ENCODE peak calls at places on chromosome 11, in nine cellular contexts. One of them, this sample, is unnamed.

GRCh38 chr11:116093065-116093464 is 588.9 kb upstream of the CADM1 start:
- DNase-seq in SHP77 treated with DMSO at 0.1 percent for 48 hours: no peak
- DNase-seq in activated CD4-positive, alpha-beta T cell treated with anti-CD3 and anti-CD28 coated beads, Interleukin-2, amount 50 U/mL, for 24 hours: no peak
- DNase-seq in stimulated activated CD4-positive, alpha-beta T cell treated with anti-CD3 and anti-CD28 coated beads, TNF-alpha, amount 100 ng/mL, for 1 hour: no peak
- DNase-seq in A549: no peak
- DNase-seq in naive B cell: no peak
- DNase-seq in germinal center: no peak
- DNase-seq in small intestine: no peak
- DNase-seq in hippocampal formation: no peak
- DNase-seq in this sample: no peak

GRCh38 chr11:34345991-34346480 is 11.8 kb downstream of the ABTB2 start:
- DNase-seq in activated CD4-positive, alpha-beta T cell treated with anti-CD3 and anti-CD28 coated beads, Interleukin-2, amount 50 U/mL, for 24 hours: no peak
- DNase-seq in A549: no peak
- DNase-seq in small intestine: no peak
- DNase-seq in SHP77 treated with DMSO at 0.1 percent for 48 hours: peak
- DNase-seq in naive B cell: no peak
- DNase-seq in stimulated activated CD4-positive, alpha-beta T cell treated with anti-CD3 and anti-CD28 coated beads, TNF-alpha, amount 100 ng/mL, for 1 hour: no peak
- DNase-seq in hippocampal formation: no peak
- DNase-seq in germinal center: no peak
- DNase-seq in this sample: no peak

GRCh38 chr11:25214535-25215176 is 717.8 kb downstream of the LUZP2 start:
- DNase-seq in A549: no peak
- DNase-seq in stimulated activated CD4-positive, alpha-beta T cell treated with anti-CD3 and anti-CD28 coated beads, TNF-alpha, amount 100 ng/mL, for 1 hour: no peak
- DNase-seq in hippocampal formation: no peak
- DNase-seq in SHP77 treated with DMSO at 0.1 percent for 48 hours: no peak
- DNase-seq in naive B cell: no peak
- DNase-seq in activated CD4-positive, alpha-beta T cell treated with anti-CD3 and anti-CD28 coated beads, Interleukin-2, amount 50 U/mL, for 24 hours: no peak
- DNase-seq in germinal center: no peak
- DNase-seq in small intestine: no peak
- DNase-seq in this sample: no peak

GRCh38 chr11:64762277-64762915 is 2.6 kb upstream of the PYGM start:
- DNase-seq in stimulated activated CD4-positive, alpha-beta T cell treated with anti-CD3 and anti-CD28 coated beads, TNF-alpha, amount 100 ng/mL, for 1 hour: no peak
- DNase-seq in germinal center: no peak
- DNase-seq in activated CD4-positive, alpha-beta T cell treated with anti-CD3 and anti-CD28 coated beads, Interleukin-2, amount 50 U/mL, for 24 hours: no peak
- DNase-seq in naive B cell: peak
- DNase-seq in A549: no peak
- DNase-seq in small intestine: no peak
- DNase-seq in hippocampal formation: no peak
- DNase-seq in SHP77 treated with DMSO at 0.1 percent for 48 hours: no peak
- DNase-seq in this sample: peak

GRCh38 chr11:1049911-1050580 is 13.5 kb upstream of the MUC6 start:
- DNase-seq in activated CD4-positive, alpha-beta T cell treated with anti-CD3 and anti-CD28 coated beads, Interleukin-2, amount 50 U/mL, for 24 hours: no peak
- DNase-seq in germinal center: no peak
- DNase-seq in hippocampal formation: no peak
- DNase-seq in stimulated activated CD4-positive, alpha-beta T cell treated with anti-CD3 and anti-CD28 coated beads, TNF-alpha, amount 100 ng/mL, for 1 hour: no peak
- DNase-seq in small intestine: no peak
- DNase-seq in SHP77 treated with DMSO at 0.1 percent for 48 hours: no peak
- DNase-seq in A549: no peak
- DNase-seq in naive B cell: no peak
- DNase-seq in this sample: no peak

GRCh38 chr11:28058333-28058732 is 49.6 kb downstream of the KIF18A start:
- DNase-seq in SHP77 treated with DMSO at 0.1 percent for 48 hours: no peak
- DNase-seq in germinal center: no peak
- DNase-seq in hippocampal formation: no peak
- DNase-seq in activated CD4-positive, alpha-beta T cell treated with anti-CD3 and anti-CD28 coated beads, Interleukin-2, amount 50 U/mL, for 24 hours: no peak
- DNase-seq in small intestine: no peak
- DNase-seq in stimulated activated CD4-positive, alpha-beta T cell treated with anti-CD3 and anti-CD28 coated beads, TNF-alpha, amount 100 ng/mL, for 1 hour: no peak
- DNase-seq in A549: peak
- DNase-seq in naive B cell: no peak
- DNase-seq in this sample: no peak

GRCh38 chr11:20355221-20356219 is 8.0 kb upstream of the HTATIP2 start:
- DNase-seq in small intestine: peak
- DNase-seq in germinal center: peak
- DNase-seq in SHP77 treated with DMSO at 0.1 percent for 48 hours: no peak
- DNase-seq in activated CD4-positive, alpha-beta T cell treated with anti-CD3 and anti-CD28 coated beads, Interleukin-2, amount 50 U/mL, for 24 hours: no peak
- DNase-seq in A549: peak
- DNase-seq in hippocampal formation: no peak
- DNase-seq in naive B cell: peak
- DNase-seq in stimulated activated CD4-positive, alpha-beta T cell treated with anti-CD3 and anti-CD28 coated beads, TNF-alpha, amount 100 ng/mL, for 1 hour: no peak
- DNase-seq in this sample: peak

GRCh38 chr11:118438314-118438931 is 2.1 kb downstream of the KMT2A start:
- DNase-seq in stimulated activated CD4-positive, alpha-beta T cell treated with anti-CD3 and anti-CD28 coated beads, TNF-alpha, amount 100 ng/mL, for 1 hour: no peak
- DNase-seq in germinal center: peak
- DNase-seq in A549: peak
- DNase-seq in hippocampal formation: no peak
- DNase-seq in activated CD4-positive, alpha-beta T cell treated with anti-CD3 and anti-CD28 coated beads, Interleukin-2, amount 50 U/mL, for 24 hours: peak
- DNase-seq in SHP77 treated with DMSO at 0.1 percent for 48 hours: no peak
- DNase-seq in small intestine: peak
- DNase-seq in naive B cell: peak
- DNase-seq in this sample: peak

GRCh38 chr11:69287968-69288882 is 5.7 kb upstream of the MYEOV start:
- DNase-seq in small intestine: peak
- DNase-seq in A549: no peak
- DNase-seq in naive B cell: no peak
- DNase-seq in germinal center: peak
- DNase-seq in stimulated activated CD4-positive, alpha-beta T cell treated with anti-CD3 and anti-CD28 coated beads, TNF-alpha, amount 100 ng/mL, for 1 hour: no peak
- DNase-seq in SHP77 treated with DMSO at 0.1 percent for 48 hours: no peak
- DNase-seq in hippocampal formation: no peak
- DNase-seq in activated CD4-positive, alpha-beta T cell treated with anti-CD3 and anti-CD28 coated beads, Interleukin-2, amount 50 U/mL, for 24 hours: no peak
- DNase-seq in this sample: no peak

GRCh38 chr11:116420030-116420429 is 352.8 kb downstream of the BUD13 start:
- DNase-seq in activated CD4-positive, alpha-beta T cell treated with anti-CD3 and anti-CD28 coated beads, Interleukin-2, amount 50 U/mL, for 24 hours: no peak
- DNase-seq in SHP77 treated with DMSO at 0.1 percent for 48 hours: no peak
- DNase-seq in A549: no peak
- DNase-seq in naive B cell: no peak
- DNase-seq in germinal center: no peak
- DNase-seq in small intestine: peak
- DNase-seq in hippocampal formation: no peak
- DNase-seq in stimulated activated CD4-positive, alpha-beta T cell treated with anti-CD3 and anti-CD28 coated beads, TNF-alpha, amount 100 ng/mL, for 1 hour: no peak
- DNase-seq in this sample: no peak

GRCh38 chr11:75576445-75577049 is 14.5 kb downstream of the SERPINH1 start:
- DNase-seq in A549: peak
- DNase-seq in naive B cell: peak
- DNase-seq in hippocampal formation: peak
- DNase-seq in germinal center: peak
- DNase-seq in stimulated activated CD4-positive, alpha-beta T cell treated with anti-CD3 and anti-CD28 coated beads, TNF-alpha, amount 100 ng/mL, for 1 hour: no peak
- DNase-seq in small intestine: peak
- DNase-seq in SHP77 treated with DMSO at 0.1 percent for 48 hours: no peak
- DNase-seq in activated CD4-positive, alpha-beta T cell treated with anti-CD3 and anti-CD28 coated beads, Interleukin-2, amount 50 U/mL, for 24 hours: no peak
- DNase-seq in this sample: peak

GRCh38 chr11:107908211-107908610 is 20.0 kb upstream of the RAB39A start:
- DNase-seq in A549: no peak
- DNase-seq in SHP77 treated with DMSO at 0.1 percent for 48 hours: no peak
- DNase-seq in small intestine: no peak
- DNase-seq in germinal center: no peak
- DNase-seq in stimulated activated CD4-positive, alpha-beta T cell treated with anti-CD3 and anti-CD28 coated beads, TNF-alpha, amount 100 ng/mL, for 1 hour: no peak
- DNase-seq in activated CD4-positive, alpha-beta T cell treated with anti-CD3 and anti-CD28 coated beads, Interleukin-2, amount 50 U/mL, for 24 hours: no peak
- DNase-seq in hippocampal formation: no peak
- DNase-seq in naive B cell: no peak
- DNase-seq in this sample: no peak

GRCh38 chr11:19451609-19452008 is 210.9 kb upstream of the E2F8 start:
- DNase-seq in A549: no peak
- DNase-seq in stimulated activated CD4-positive, alpha-beta T cell treated with anti-CD3 and anti-CD28 coated beads, TNF-alpha, amount 100 ng/mL, for 1 hour: no peak
- DNase-seq in activated CD4-positive, alpha-beta T cell treated with anti-CD3 and anti-CD28 coated beads, Interleukin-2, amount 50 U/mL, for 24 hours: no peak
- DNase-seq in SHP77 treated with DMSO at 0.1 percent for 48 hours: no peak
- DNase-seq in germinal center: no peak
- DNase-seq in hippocampal formation: no peak
- DNase-seq in naive B cell: no peak
- DNase-seq in small intestine: no peak
- DNase-seq in this sample: no peak

GRCh38 chr11:128451651-128452470 is 135.5 kb downstream of the ETS1 start:
- DNase-seq in hippocampal formation: peak
- DNase-seq in SHP77 treated with DMSO at 0.1 percent for 48 hours: peak
- DNase-seq in activated CD4-positive, alpha-beta T cell treated with anti-CD3 and anti-CD28 coated beads, Interleukin-2, amount 50 U/mL, for 24 hours: no peak
- DNase-seq in germinal center: peak
- DNase-seq in stimulated activated CD4-positive, alpha-beta T cell treated with anti-CD3 and anti-CD28 coated beads, TNF-alpha, amount 100 ng/mL, for 1 hour: no peak
- DNase-seq in A549: no peak
- DNase-seq in naive B cell: no peak
- DNase-seq in small intestine: no peak
- DNase-seq in this sample: no peak